ENCODE peak calls at places on chromosomes 5 and 9, in four cellular contexts. K is GM12878, A is HepG2, L is K562. H is an unnamed sample.
A peak's percentile ranks its signal among the peaks of the same experiment; 100 is the strongest.

GRCh38 chr9:128025756-128026155 is 41.4 kb downstream of the NAIF1 start:
- DNase-seq in L (no peak), K (no peak), A (no peak), H (no peak)

GRCh38 chr9:88339322-88339721 is 48.9 kb upstream of the SPIN1 start:
- DNase-seq in L (no peak), A (no peak), K (no peak), H (no peak)

GRCh38 chr5:74067748-74068541 is 441.9 kb downstream of the ARHGEF28 start:
- DNase-seq in L (no peak), A (no peak), K (no peak), H (no peak)

GRCh38 chr5:118990582-118990981 is 2.2 kb upstream of the DTWD2 start:
- DNase-seq in L (peak; percentile 14), K (no peak), A (no peak), H (no peak)

GRCh38 chr5:133746834-133747233 is 134.5 kb upstream of the FSTL4 start:
- DNase-seq in A (peak; percentile 4), K (no peak), L (peak; percentile 55), H (peak; percentile 47)

GRCh38 chr9:133470427-133470924 is 8.4 kb downstream of the SLC2A6 start:
- DNase-seq in K (no peak), A (no peak), L (no peak), H (no peak)

GRCh38 chr5:61755726-61756125 is 423.7 kb downstream of the ZSWIM6 start:
- DNase-seq in L (no peak), K (no peak), A (no peak), H (no peak)

GRCh38 chr5:146042628-146043279 is 62.6 kb downstream of the PLAC8L1 start:
- DNase-seq in K (no peak), L (peak; percentile 78), A (no peak), H (no peak)

GRCh38 chr9:78565481-78565880 is 268.6 kb downstream of the PSAT1 start:
- DNase-seq in K (no peak), L (no peak), A (no peak), H (no peak)

GRCh38 chr5:54243483-54244080 is 66.8 kb downstream of the ARL15 start:
- DNase-seq in K (no peak), L (peak; percentile 29), A (peak; percentile 31), H (peak; percentile 25)

GRCh38 chr9:34373749-34374148 is 2.9 kb downstream of the MYORG start:
- DNase-seq in K (no peak), L (no peak), A (no peak), H (no peak)

GRCh38 chr9:107971241-107971640 is 481.7 kb upstream of the KLF4 start:
- DNase-seq in K (no peak), A (no peak), L (no peak), H (no peak)

GRCh38 chr9:1768561-1768960 is 246.6 kb upstream of the SMARCA2 start:
- DNase-seq in K (no peak), L (no peak), A (no peak), H (no peak)

GRCh38 chr9:136386018-136386417 is 12.5 kb upstream of the CARD9 start:
- DNase-seq in L (no peak), A (no peak), K (no peak), H (no peak)

GRCh38 chr9:137519553-137519952 is 30.6 kb downstream of the PNPLA7 start:
- DNase-seq in L (no peak), A (no peak), K (no peak), H (no peak)

GRCh38 chr9:131078427-131079366 is 17.6 kb upstream of the AIF1L start:
- DNase-seq in L (peak; percentile 57), A (no peak), K (no peak), H (no peak)

GRCh38 chr9:15714746-15715145 is 161.9 kb downstream of the CCDC171 start:
- DNase-seq in A (no peak), K (no peak), L (no peak), H (no peak)

GRCh38 chr5:26881901-26882300 is 156.5 kb downstream of the CDH9 start:
- DNase-seq in L (no peak), A (no peak), K (no peak), H (no peak)

GRCh38 chr9:108727580-108728056 is 128.2 kb downstream of the ACTL7B start:
- DNase-seq in L (no peak), A (peak; percentile 57), K (no peak), H (no peak)

GRCh38 chr5:169944115-169944514 is 36.2 kb downstream of the INSYN2B start:
- DNase-seq in L (no peak), K (no peak), A (no peak), H (no peak)
- TF ChIP-seq BHLHE40 in L (no peak), K (no peak), A (no peak), H (no peak)

DNA sequence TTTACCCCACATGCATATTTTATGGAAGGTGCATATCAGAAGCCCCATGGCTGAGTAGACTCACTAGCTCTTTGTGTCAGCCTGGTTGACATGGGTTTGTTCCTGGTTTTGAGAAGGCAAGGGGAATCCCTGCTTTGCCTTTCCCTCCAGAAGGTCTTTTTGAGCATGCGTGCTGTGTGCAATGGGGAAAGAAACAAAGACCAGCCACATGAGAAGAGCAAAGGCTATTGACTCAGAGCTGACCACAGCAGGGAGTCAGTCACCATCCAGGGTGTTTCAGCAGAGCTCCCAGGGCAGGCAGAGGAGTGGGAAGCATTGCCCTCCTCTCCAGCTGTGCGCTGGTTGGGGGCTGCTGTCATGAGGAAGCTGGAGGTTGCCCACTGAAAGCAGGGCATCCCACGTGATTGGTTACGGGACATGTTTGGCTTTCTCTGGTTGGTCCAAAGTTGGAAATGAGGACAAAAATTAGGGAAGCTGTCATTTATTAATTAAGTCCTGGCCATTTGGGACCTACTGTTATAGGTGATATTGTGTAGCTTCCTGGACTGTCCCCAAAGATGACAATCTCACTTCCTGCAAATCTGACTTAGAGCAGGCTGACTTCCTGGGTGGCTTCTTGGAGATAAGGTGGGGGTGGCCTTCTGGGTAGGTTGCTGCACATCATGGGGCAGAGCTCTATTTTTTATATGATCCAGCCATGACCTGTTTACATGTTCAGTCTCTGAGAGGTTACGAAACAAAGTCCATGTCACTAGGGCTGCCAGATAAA is 48.9 kb upstream of the TDRD7 start:
- DNase-seq in K (peak; percentile 44), L (peak; percentile 53), A (no peak), H (no peak)
- TF ChIP-seq SP1 in K (no peak), L (no peak), A (no peak), H (no peak)

GRCh38 chr5:149388498-149389190 is 9.6 kb upstream of the IL17B start:
- DNase-seq in L (no peak), K (no peak), A (no peak), H (no peak)

GRCh38 chr5:149387081-149387611 is 8.1 kb upstream of the IL17B start:
- DNase-seq in A (no peak), K (no peak), L (no peak), H (no peak)

GRCh38 chr5:149391524-149391923 is 12.4 kb upstream of the IL17B start:
- DNase-seq in A (no peak), L (no peak), K (no peak), H (no peak)

GRCh38 chr5:149387982-149388381 is 8.9 kb upstream of the IL17B start:
- DNase-seq in K (no peak), A (no peak), L (no peak), H (no peak)

GRCh38 chr5:149389552-149390495 is 10.7 kb upstream of the IL17B start:
- DNase-seq in L (no peak), K (no peak), A (no peak), H (no peak)
- TF ChIP-seq BHLHE40 in L (no peak), K (no peak), A (no peak), H (no peak)

DNA sequence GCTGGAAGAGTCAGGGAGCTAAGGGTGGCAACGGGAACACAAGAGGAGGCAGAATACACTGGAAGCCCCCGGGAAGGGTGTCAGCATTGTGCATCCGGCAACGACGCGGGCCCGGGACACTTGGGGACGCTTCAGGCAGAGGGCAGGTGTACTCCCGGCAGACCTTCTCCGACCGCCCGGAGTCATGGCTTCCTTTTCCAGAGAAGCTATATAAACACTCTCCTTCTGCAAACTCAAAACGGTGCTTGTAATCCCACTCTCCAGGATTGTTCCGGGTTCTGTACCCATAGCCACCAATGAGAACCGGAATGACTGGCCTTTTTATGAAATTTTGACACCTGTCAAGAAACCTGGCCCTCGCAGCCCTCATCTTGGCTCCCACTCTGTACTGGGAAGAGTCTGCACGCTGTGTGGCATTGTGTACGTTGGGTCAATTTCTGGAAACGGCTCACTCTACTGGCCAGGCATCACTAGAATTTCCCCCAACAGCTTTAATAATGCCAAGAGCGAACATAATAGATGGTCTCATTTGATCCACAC is 462 bp upstream of the MCC start:
- DNase-seq in K (no peak), L (no peak), A (no peak), H (no peak)
- TF ChIP-seq SP1 in K (no peak), L (no peak), A (no peak), H (no peak)

DNA sequence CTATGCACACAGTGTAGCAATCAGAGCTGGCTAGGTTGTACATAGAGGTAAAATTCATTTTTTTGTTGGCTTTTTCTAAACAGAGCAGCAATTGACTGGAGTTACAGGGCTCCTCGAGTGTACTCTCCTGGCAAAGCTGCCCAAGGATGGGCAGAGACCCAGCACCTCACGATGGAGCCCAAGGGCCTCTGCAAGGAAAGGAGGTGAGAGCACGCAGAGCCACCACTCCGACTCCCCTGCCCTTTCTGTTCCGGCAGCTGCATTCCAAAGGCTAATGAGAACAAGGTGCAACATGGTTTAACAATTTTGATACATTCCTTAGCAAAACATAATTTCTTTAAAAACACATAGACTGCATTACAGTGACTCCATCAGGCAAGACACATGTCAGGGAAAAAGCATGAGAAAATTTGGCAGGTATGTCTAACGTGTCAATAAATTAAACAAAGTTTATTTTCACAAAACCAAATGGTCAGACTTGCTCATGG is 47.5 kb downstream of the SAXO1 start:
- DNase-seq in K (no peak), L (no peak), A (no peak), H (no peak)
- TF ChIP-seq BHLHE40 in K (no peak), L (no peak), A (no peak), H (no peak)

DNA sequence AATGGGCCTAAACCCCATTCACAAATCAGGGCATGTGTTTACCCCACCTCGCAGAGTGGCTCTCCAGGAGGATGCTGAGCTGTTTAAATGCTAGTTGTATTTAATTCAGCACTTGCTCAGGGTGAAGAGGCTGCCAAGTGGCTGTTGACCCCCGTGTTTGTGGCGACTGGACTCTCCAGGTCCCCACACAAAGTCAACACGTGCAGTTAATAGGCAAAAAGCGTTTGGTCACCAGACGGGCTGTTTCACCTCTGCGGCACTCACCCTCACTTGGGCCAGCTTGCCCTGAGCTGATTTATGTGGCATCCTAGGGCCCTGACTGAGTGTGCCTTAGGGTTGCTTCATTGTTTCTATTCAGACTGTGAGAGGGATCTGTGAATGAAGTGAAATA is 152.3 kb downstream of the GAS1 start:
- DNase-seq in K (no peak), L (no peak), A (no peak), H (no peak)
- TF ChIP-seq SP1 in K (no peak), L (no peak), A (no peak), H (no peak)

GRCh38 chr5:176870110-176870591 is 29.0 kb downstream of the HK3 start:
- DNase-seq in A (peak; percentile 51), L (peak; percentile 85), K (no peak), H (peak; percentile 80)
- TF ChIP-seq BHLHE40 in A (no peak), L (peak; percentile 9), K (no peak), H (no peak)

DNA sequence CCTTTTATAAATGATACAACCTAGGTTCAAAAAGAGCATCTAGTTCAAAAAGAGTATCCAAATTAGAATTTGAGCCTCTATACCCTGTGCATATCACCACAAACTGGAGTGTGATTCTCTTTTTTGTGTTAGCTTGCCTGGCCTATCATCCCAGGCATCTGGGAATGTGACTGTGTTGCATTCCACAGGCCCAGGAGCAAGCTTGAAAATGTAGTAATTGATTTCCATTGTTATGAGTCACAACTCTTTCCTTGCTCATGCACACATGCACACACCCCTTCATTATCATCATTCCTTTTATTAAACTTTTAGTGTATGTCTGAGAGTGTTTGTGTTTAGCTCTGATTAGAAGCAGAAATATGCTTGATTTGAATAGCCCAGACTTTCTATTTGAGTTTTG is 75.2 kb downstream of the FCHO2 start:
- DNase-seq in L (no peak), K (no peak), A (peak; percentile 5), H (peak; percentile 25)
- TF ChIP-seq SP1 in L (no peak), K (no peak), A (no peak), H (no peak)